ENCODE peak calls at places on chromosomes 2 and 18, in four cellular contexts. X is neuronal stem cell, P is BJ, Z is fibroblast of mammary gland. K is an unnamed sample.

GRCh38 chr2:60555066-60555793 is 1.8 kb upstream of the BCL11A start:
- DNase-seq in X (no peak), P (no peak), Z (peak; percentile 51), K (peak; percentile 89)

GRCh38 chr2:239298126-239298804 is 102.6 kb downstream of the HDAC4 start:
- DNase-seq in X (no peak), P (no peak), Z (no peak), K (peak; percentile 27)

GRCh38 chr2:126383800-126384199 is 272.2 kb upstream of the GYPC start:
- DNase-seq in X (no peak), P (no peak), Z (no peak), K (no peak)

GRCh38 chr18:48918660-48919415 is 31.9 kb downstream of the SMAD7 start:
- DNase-seq in X (no peak), P (no peak), Z (no peak), K (no peak)

GRCh38 chr2:105669384-105669891 is 75.3 kb upstream of the NCK2 start:
- DNase-seq in X (no peak), P (no peak), Z (no peak), K (no peak)

GRCh38 chr2:166573393-166573792 is 79.3 kb upstream of the SCN7A start:
- DNase-seq in X (peak; percentile 17), P (peak; percentile 18), Z (peak; percentile 56), K (no peak)

GRCh38 chr18:41972067-41973000 is 17.3 kb downstream of the PIK3C3 start:
- DNase-seq in X (no peak), P (no peak), Z (no peak), K (no peak)

GRCh38 chr18:72910045-72910444 is 42.3 kb upstream of the NETO1 start:
- DNase-seq in X (no peak), P (no peak), Z (no peak), K (no peak)

GRCh38 chr2:47043142-47043890 is 111.8 kb downstream of the STPG4 start:
- DNase-seq in X (no peak), P (peak; percentile 66), Z (peak; percentile 97), K (no peak)

GRCh38 chr2:223852281-223852795 is 15.0 kb upstream of the AP1S3 start:
- DNase-seq in X (no peak), P (no peak), Z (no peak), K (no peak)

GRCh38 chr2:120867290-120868231 is 131.9 kb downstream of the GLI2 start:
- DNase-seq in X (peak; percentile 49), P (peak; percentile 39), Z (peak; percentile 70), K (peak; percentile 73)
- H3K4me3 ChIP-seq in X (peak overlapping the region; percentile 42), P (peak overlapping the region; percentile 42), Z (peak overlapping the region; percentile 48), K (peak overlapping the region; percentile 5)

GRCh38 chr2:96412307-96413066 is 76.9 kb downstream of the NCAPH start:
- DNase-seq in X (no peak), P (no peak), Z (no peak), K (no peak)

GRCh38 chr2:96415684-96416083 is 80.1 kb downstream of the NCAPH start:
- DNase-seq in X (no peak), P (no peak), Z (no peak), K (no peak)

GRCh38 chr2:96414161-96414713 is 78.7 kb downstream of the NCAPH start:
- DNase-seq in X (no peak), P (no peak), Z (no peak), K (no peak)

GRCh38 chr2:96409543-96410184 is 74.1 kb downstream of the NCAPH start:
- DNase-seq in X (no peak), P (no peak), Z (no peak), K (peak; percentile 80)

DNA sequence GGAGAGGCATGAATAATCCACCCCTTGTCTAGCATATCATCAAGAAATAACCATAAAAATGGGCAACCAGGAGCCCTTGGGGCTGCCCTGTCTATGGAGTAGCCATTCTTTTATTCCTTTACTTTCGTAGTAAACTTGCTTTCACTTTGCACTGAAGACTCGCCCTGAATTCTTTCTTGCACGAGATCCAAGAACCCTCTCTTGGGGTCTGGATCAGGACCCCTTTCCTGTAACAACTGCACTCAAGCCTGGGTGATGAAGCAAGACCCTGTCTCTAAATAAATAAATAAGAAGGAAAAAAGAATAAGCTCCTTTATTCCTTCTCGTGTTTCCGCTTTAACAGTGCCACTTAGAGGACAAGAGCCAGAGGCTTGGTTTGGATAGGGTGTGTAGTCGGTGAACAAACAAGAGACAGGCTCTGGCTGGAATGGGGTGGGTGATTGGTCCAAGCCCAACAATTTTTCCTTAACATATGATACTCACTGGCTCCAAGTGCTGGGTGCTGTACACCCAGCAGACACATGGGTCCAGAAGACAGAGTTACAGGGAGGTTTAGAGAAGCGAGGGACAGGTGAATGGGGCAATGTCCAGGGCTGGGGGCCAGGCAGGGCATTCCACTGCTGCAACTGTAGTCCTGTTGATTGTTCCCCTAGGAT is 77.6 kb downstream of the NCAPH start:
- DNase-seq in X (no peak), P (no peak), Z (no peak), K (no peak)
- H3K4me3 ChIP-seq in X (no peak overlapping the region), P (no peak overlapping the region), Z (no peak overlapping the region), K (peak overlapping the region; percentile 29)

DNA sequence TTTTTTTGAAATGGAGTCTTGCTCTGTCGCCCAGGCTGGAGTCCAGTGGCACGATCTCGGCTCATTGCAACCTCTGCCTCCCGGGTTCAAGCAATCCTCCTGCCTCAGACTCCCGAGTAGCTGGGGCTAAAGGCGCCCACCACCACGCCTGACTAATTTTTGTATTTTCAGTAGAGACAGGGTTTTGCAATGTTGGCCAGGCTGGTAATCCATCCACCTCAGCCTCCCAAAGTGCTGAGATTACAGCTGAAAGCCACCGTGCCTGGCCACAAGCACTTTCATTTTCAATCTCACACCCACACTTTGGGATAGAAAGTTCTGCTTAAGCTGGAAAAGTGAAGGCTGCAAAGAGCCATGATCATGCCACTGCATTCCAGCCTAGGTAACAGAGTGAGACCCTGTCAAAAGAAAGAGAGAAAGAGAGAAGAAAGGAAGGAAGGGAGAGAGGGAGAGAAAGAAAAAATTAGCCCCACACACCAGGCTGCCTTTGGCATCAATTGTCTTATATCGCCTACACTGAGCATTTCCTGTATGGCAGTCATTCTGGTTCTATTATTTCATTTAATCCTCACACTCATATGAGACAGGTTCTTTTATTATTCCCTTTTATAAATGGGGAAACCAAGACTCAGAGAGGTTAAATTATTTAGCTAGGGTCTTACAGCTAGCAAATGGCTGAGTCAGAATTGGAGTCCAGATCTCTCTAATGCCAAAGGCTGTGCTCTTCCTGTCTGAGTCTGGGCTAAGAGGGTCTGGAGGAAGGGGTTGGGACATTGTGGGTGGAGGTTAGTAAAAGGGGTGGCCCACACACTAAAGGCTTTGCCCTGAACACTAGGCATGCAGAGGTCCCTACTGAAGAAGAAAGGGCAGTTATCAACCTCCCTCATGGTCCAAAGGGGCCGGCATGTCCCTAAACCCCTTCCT is 37.9 kb upstream of the PKDCC start:
- DNase-seq in X (no peak), P (no peak), Z (peak; percentile 19), K (no peak)
- H3K4me3 ChIP-seq in X (no peak overlapping the region), P (no peak overlapping the region), Z (no peak overlapping the region), K (no peak overlapping the region)

GRCh38 chr2:124025896-124026295 is 809 bp downstream of the CNTNAP5 start:
- DNase-seq in X (no peak), P (no peak), Z (no peak), K (no peak)
- H3K4me3 ChIP-seq in X (no peak overlapping the region), P (no peak overlapping the region), Z (no peak overlapping the region), K (no peak overlapping the region)

DNA sequence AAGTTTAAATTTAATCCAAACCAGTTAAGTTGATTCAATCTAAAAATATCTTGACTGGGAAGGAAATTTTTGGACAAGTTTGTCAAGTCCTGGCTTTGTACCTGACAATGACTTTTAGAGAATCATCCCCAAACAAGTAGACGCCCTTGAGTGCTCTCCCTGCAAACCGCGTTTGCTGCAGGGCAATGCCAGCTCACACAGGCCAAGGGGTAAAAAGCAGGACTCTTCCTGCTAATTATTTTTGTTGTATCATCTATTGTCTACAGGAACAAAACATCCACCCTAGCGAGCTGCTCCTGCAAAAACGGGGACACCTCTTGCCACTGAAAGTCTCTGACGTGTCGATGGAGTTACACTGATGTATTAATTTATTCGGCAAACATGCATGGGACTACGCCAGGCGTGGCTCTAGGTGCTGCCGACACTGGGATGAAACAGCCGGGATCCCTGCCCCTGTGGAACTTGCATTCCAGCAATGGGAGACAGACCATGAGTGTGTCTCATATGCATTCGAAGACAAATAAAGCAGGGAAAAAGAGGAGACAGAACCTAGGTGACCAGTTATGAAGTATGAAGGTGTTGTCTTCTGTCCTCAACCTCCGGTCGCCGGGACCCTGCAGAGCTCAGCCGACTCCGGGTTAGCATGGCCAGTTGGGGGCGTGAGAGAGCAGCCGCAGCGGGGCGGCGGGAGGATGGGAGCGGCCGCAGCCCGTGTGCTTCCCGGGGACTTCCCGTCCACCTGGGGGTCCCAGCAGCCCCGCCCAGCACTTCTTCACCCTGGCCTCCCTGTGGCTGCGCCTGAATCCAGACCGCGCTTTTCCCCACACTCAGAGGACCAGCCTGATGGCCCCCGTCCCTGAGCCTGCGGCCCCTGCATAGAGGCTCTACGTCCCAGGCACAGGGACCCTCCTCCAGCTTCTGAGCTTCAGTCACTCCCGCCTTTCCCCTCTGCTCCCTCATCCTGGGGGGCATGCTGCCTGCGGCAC is 11.2 kb downstream of the ID2 start:
- DNase-seq in X (peak; percentile 20), P (no peak), Z (no peak), K (peak; percentile 86)
- H3K4me3 ChIP-seq in X (no peak overlapping the region), P (no peak overlapping the region), Z (no peak overlapping the region), K (no peak overlapping the region)

DNA sequence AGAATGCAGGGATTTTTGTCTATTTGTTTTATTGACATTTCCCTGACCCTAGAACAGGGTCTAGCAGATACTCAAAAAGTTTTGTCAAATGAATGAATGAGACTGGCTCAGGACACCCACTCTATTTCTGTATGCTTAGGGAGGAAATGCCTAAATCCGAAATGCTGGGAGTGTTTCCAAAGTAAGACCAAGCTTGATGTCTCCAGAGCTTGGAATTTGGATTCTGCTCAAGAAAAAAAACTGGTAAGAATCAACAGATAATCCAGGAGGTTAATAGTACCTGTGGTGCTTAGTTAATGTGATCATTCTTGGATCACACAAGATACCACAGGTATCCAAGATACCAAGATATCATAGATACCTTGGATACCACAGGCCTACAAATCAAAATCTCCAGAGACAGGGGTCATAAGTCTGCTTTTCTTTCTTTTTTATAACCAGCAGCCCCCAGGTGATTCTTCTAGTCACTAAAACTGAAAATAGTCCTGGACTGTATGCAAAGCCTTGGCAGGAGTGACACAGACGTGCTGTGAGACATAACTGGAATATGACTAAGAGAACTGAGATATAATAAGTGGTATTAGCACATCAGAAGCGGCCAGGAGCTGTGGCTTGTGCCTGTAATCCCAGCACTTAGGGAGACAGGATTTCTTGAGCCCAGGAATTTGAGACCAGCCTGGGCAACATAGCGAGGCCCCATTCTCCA is 39.9 kb upstream of the SP3 start:
- DNase-seq in X (no peak), P (no peak), Z (peak; percentile 83), K (no peak)
- H3K4me3 ChIP-seq in X (no peak overlapping the region), P (no peak overlapping the region), Z (no peak overlapping the region), K (no peak overlapping the region)

GRCh38 chr18:74497778-74498177 is 1.6 kb downstream of the CNDP2 start:
- DNase-seq in X (no peak), P (no peak), Z (no peak), K (no peak)
- H3K4me3 ChIP-seq in X (no peak overlapping the region), P (no peak overlapping the region), Z (no peak overlapping the region), K (no peak overlapping the region)

GRCh38 chr2:109703798-109704197 is 89.6 kb downstream of the SOWAHC start:
- DNase-seq in X (no peak), P (no peak), Z (no peak), K (peak; percentile 2)

GRCh38 chr2:109700680-109701274 is 86.6 kb downstream of the SOWAHC start:
- DNase-seq in X (no peak), P (no peak), Z (no peak), K (no peak)

GRCh38 chr2:109701362-109701761 is 87.2 kb downstream of the SOWAHC start:
- DNase-seq in X (no peak), P (no peak), Z (no peak), K (no peak)

GRCh38 chr2:109702250-109702985 is 88.3 kb downstream of the SOWAHC start:
- DNase-seq in X (no peak), P (peak; percentile 56), Z (peak; percentile 46), K (peak; percentile 24)

GRCh38 chr2:109703076-109703475 is 88.9 kb downstream of the SOWAHC start:
- DNase-seq in X (no peak), P (peak; percentile 58), Z (peak; percentile 24), K (no peak)
- H3K4me3 ChIP-seq in X (no peak overlapping the region), P (no peak overlapping the region), Z (no peak overlapping the region), K (no peak overlapping the region)

K was measured in left lung.